ENCODE peak calls at places on chromosome 6, in ten cellular contexts. W is prostate gland; R is Calu3; Z is ecto neural progenitor cell; L is left ventricle myocardium inferior; X is anterior cingulate cortex; U is choroid plexus epithelial cell; T is nucleus accumbens; H is NCI-H1417; M is effector memory CD8-positive, alpha-beta T cell. D is an unnamed sample.
A peak's percentile ranks its signal among the peaks of the same experiment; 100 is the strongest.

GRCh38 chr6:149897015-149897697 is 757 bp downstream of the RAET1E start:
- DNase-seq in Z (no peak), U (peak; percentile 78), H (no peak), M (no peak), R (peak; percentile 19), X (peak; percentile 7), L (peak; percentile 83), T (peak; percentile 16), W (peak; percentile 66), D (no peak)

GRCh38 chr6:141829566-141829965 is 303.2 kb upstream of the GJE1 start:
- DNase-seq in L (no peak), T (no peak), H (no peak), X (no peak), W (no peak), U (no peak), Z (peak; percentile 70), M (no peak), R (no peak), D (no peak)

GRCh38 chr6:38632490-38632889 is 7.2 kb downstream of the BTBD9 start:
- DNase-seq in M (no peak), L (no peak), H (no peak), R (no peak), T (no peak), W (no peak), Z (no peak), U (no peak), X (no peak), D (no peak)

GRCh38 chr6:15553031-15553430 is 109.8 kb downstream of the DTNBP1 start:
- DNase-seq in W (no peak), M (no peak), X (no peak), U (no peak), H (no peak), T (no peak), Z (no peak), R (no peak), L (no peak), D (peak; percentile 15)

GRCh38 chr6:75431379-75431778 is 62.2 kb downstream of the FILIP1 start:
- DNase-seq in H (peak; percentile 25), X (no peak), L (peak; percentile 31), W (no peak), R (no peak), T (no peak), M (no peak), U (peak; percentile 51), Z (no peak), D (peak; percentile 55)

GRCh38 chr6:74879234-74879633 is 326.6 kb downstream of the COL12A1 start:
- DNase-seq in M (no peak), R (no peak), W (no peak), H (no peak), L (no peak), Z (no peak), T (no peak), U (peak; percentile 94), X (no peak), D (no peak)

GRCh38 chr6:6631526-6632276 is 43.2 kb downstream of the LY86 start:
- DNase-seq in Z (no peak), M (no peak), U (peak; percentile 49), L (no peak), X (no peak), R (no peak), T (no peak), W (no peak), H (no peak), D (peak; percentile 86)

GRCh38 chr6:161701051-161701450 is 427.2 kb upstream of the AGPAT4 start:
- DNase-seq in M (no peak), X (no peak), H (no peak), R (no peak), W (no peak), T (no peak), Z (no peak), L (no peak), U (no peak), D (no peak)

GRCh38 chr6:76264466-76264865 is 192.0 kb upstream of the IMPG1 start:
- DNase-seq in T (no peak), X (no peak), Z (no peak), M (no peak), W (no peak), U (peak; percentile 0), L (no peak), R (no peak), H (no peak), D (no peak)

GRCh38 chr6:28816909-28817807 is 106.6 kb downstream of the TRIM27 start:
- DNase-seq in Z (no peak), X (no peak), L (no peak), M (no peak), W (no peak), U (peak; percentile 76), T (no peak), R (peak; percentile 70), H (no peak), D (peak; percentile 86)

GRCh38 chr6:111087106-111087835 is at the start of gene SLC16A10:
- DNase-seq in R (peak; percentile 73), M (peak; percentile 25), W (peak; percentile 79), L (peak; percentile 79), X (peak; percentile 54), U (no peak), H (peak; percentile 88), T (no peak), Z (peak; percentile 85), D (peak; percentile 91)

GRCh38 chr6:52527436-52527835 is 49.4 kb downstream of the TRAM2 start:
- DNase-seq in Z (no peak), L (no peak), H (no peak), W (no peak), T (no peak), R (no peak), M (no peak), X (no peak), U (no peak), D (no peak)

GRCh38 chr6:29797966-29798365 is 29.7 kb upstream of the HLA-G start:
- DNase-seq in H (no peak), W (no peak), U (no peak), M (no peak), L (no peak), X (no peak), Z (no peak), R (no peak), T (no peak), D (no peak)

GRCh38 chr6:140073456-140073855 is 699.0 kb upstream of the CITED2 start:
- DNase-seq in W (no peak), X (no peak), U (peak; percentile 92), Z (no peak), T (no peak), M (no peak), R (no peak), L (no peak), H (no peak), D (peak; percentile 6)

GRCh38 chr6:166005401-166005845 is 162.2 kb downstream of the TBXT start:
- DNase-seq in U (peak; percentile 71), X (no peak), R (peak; percentile 25), M (no peak), W (no peak), T (no peak), L (peak; percentile 70), H (no peak), Z (no peak), D (no peak)

GRCh38 chr6:6751615-6752014 is 163.1 kb downstream of the LY86 start:
- DNase-seq in Z (no peak), H (no peak), U (no peak), R (no peak), W (peak; percentile 43), X (no peak), L (no peak), M (no peak), T (no peak), D (no peak)

GRCh38 chr6:44332585-44332984 is 9.9 kb upstream of the SPATS1 start:
- DNase-seq in W (no peak), R (no peak), L (no peak), U (peak; percentile 8), X (no peak), H (peak; percentile 82), M (no peak), Z (no peak), T (no peak), D (peak; percentile 17)

GRCh38 chr6:157366648-157367047 is 14.3 kb upstream of the ZDHHC14 start:
- DNase-seq in R (no peak), T (no peak), Z (no peak), W (no peak), M (no peak), H (no peak), X (no peak), L (no peak), U (no peak), D (no peak)

GRCh38 chr6:1679691-1680068 is 70.0 kb downstream of the FOXC1 start:
- DNase-seq in U (no peak), R (peak; percentile 11), T (no peak), L (no peak), M (no peak), W (peak; percentile 69), H (no peak), X (no peak), Z (no peak), D (peak; percentile 35)

GRCh38 chr6:161094904-161095440 is 103.4 kb downstream of the MAP3K4 start:
- DNase-seq in L (no peak), U (no peak), W (no peak), H (no peak), Z (no peak), T (no peak), X (no peak), M (no peak), R (no peak), D (no peak)

GRCh38 chr6:26233608-26234420 is 131.2 kb upstream of the BTN3A2 start:
- DNase-seq in R (peak; percentile 69), L (no peak), X (no peak), W (peak; percentile 79), U (peak; percentile 71), Z (peak; percentile 61), T (no peak), H (peak; percentile 79), M (peak; percentile 69), D (peak; percentile 92)

GRCh38 chr6:35511183-35511941 is 1.3 kb downstream of the TULP1 start:
- DNase-seq in W (no peak), H (no peak), X (no peak), R (no peak), L (no peak), Z (no peak), M (no peak), U (no peak), T (no peak), D (no peak)

GRCh38 chr6:28378644-28379043 is 20.9 kb downstream of the ZSCAN12 start:
- DNase-seq in L (no peak), Z (no peak), U (no peak), H (no peak), M (no peak), W (no peak), X (no peak), T (no peak), R (no peak), D (no peak)

GRCh38 chr6:15621203-15622044 is 41.4 kb downstream of the DTNBP1 start:
- DNase-seq in T (no peak), X (no peak), Z (peak; percentile 72), U (peak; percentile 51), M (no peak), L (peak; percentile 63), W (no peak), H (peak; percentile 2), R (no peak), D (peak; percentile 87)

GRCh38 chr6:112122758-112123157 is 35.4 kb downstream of the FAM229B start:
- DNase-seq in Z (no peak), W (no peak), M (no peak), H (no peak), L (no peak), R (no peak), X (no peak), U (no peak), T (no peak), D (no peak)

GRCh38 chr6:37382954-37383353 is 29.2 kb downstream of the RNF8 start:
- DNase-seq in L (no peak), Z (no peak), M (no peak), X (no peak), W (no peak), T (no peak), R (no peak), U (no peak), H (no peak), D (no peak)

GRCh38 chr6:82298012-82298411 is 50.5 kb upstream of the IBTK start:
- DNase-seq in X (no peak), L (no peak), Z (no peak), W (no peak), T (no peak), H (no peak), R (peak; percentile 3), U (peak; percentile 4), M (no peak), D (no peak)

GRCh38 chr6:79687759-79688158 is 56.6 kb downstream of the SH3BGRL2 start:
- DNase-seq in U (no peak), Z (no peak), M (no peak), X (no peak), W (no peak), R (no peak), L (no peak), H (peak; percentile 17), T (no peak), D (peak; percentile 98)

D was measured in NCI-H69.